ENCODE peak calls at places on chromosome 19, in seven cellular contexts. G, W, L, B, C, V and K are unnamed samples.

GRCh38 chr19:51889934-51890333 is 2.2 kb upstream of the ZNF577 start:
- DNase-seq in G (no peak), W (no peak), L (no peak), B (no peak), C (no peak), V (no peak), K (no peak)

GRCh38 chr19:3055741-3056453 is 6.4 kb downstream of the TLE5 start:
- DNase-seq in G (peak), W (no peak), L (no peak), B (peak), C (no peak), V (no peak), K (peak)

GRCh38 chr19:27794444-27795042 is 1418.4 kb downstream of the UQCRFS1 start:
- DNase-seq in G (no peak), W (no peak), L (peak), B (no peak), C (no peak), V (peak), K (no peak)

GRCh38 chr19:45881909-45882528 is 3.9 kb downstream of the IRF2BP1 start:
- DNase-seq in G (peak), W (no peak), L (no peak), B (no peak), C (no peak), V (no peak), K (no peak)

GRCh38 chr19:21084343-21084742 is 2.3 kb downstream of the ZNF714 start:
- DNase-seq in G (no peak), W (no peak), L (peak), B (no peak), C (no peak), V (peak), K (no peak)

GRCh38 chr19:12580180-12580694 is 29.0 kb upstream of the ZNF564 start:
- DNase-seq in G (no peak), W (no peak), L (peak), B (no peak), C (no peak), V (no peak), K (no peak)

GRCh38 chr19:46863818-46864629 is 3.2 kb downstream of the ARHGAP35 start:
- DNase-seq in G (peak), W (no peak), L (peak), B (peak), C (no peak), V (no peak), K (peak)

GRCh38 chr19:30719991-30720329 is 347.8 kb downstream of the ZNF536 start:
- DNase-seq in G (peak), W (no peak), L (no peak), B (no peak), C (no peak), V (no peak), K (no peak)

GRCh38 chr19:17777840-17778620 is 16.9 kb upstream of the B3GNT3 start:
- DNase-seq in G (no peak), W (peak), L (peak), B (peak), C (no peak), V (peak), K (peak)

GRCh38 chr19:16435238-16435911 is 36.4 kb downstream of the EPS15L1 start:
- DNase-seq in G (no peak), W (peak), L (peak), B (no peak), C (no peak), V (no peak), K (no peak)

GRCh38 chr19:52270266-52270885 is 989 bp downstream of the ZNF766 start:
- DNase-seq in G (peak), W (no peak), L (no peak), B (no peak), C (no peak), V (peak), K (no peak)

GRCh38 chr19:18842166-18842565 is 10.4 kb downstream of the UPF1 start:
- DNase-seq in G (no peak), W (no peak), L (no peak), B (no peak), C (no peak), V (no peak), K (no peak)

GRCh38 chr19:53467138-53467502 is 413 bp upstream of the ZNF813 start:
- DNase-seq in G (no peak), W (peak), L (no peak), B (no peak), C (no peak), V (no peak), K (peak)

GRCh38 chr19:43713208-43713607 is 2.7 kb upstream of the IRGC start:
- DNase-seq in G (no peak), W (no peak), L (no peak), B (no peak), C (no peak), V (no peak), K (no peak)

GRCh38 chr19:39009001-39009400 is 23.3 kb downstream of the FBXO27 start:
- DNase-seq in G (no peak), W (no peak), L (no peak), B (no peak), C (no peak), V (no peak), K (no peak)

GRCh38 chr19:10952809-10953208 is 8.0 kb upstream of the SMARCA4 start:
- DNase-seq in G (peak), W (no peak), L (no peak), B (no peak), C (no peak), V (no peak), K (no peak)

GRCh38 chr19:35155441-35155840 is 906 bp downstream of the FXYD5 start:
- DNase-seq in G (no peak), W (no peak), L (no peak), B (no peak), C (no peak), V (peak), K (no peak)